ENCODE peak calls at places on chromosomes 12 and 14, in five cellular contexts. O is GM10248, D is H7, V is H9, L is T follicular helper cell. C is an unnamed sample.
A peak's percentile ranks its signal among the peaks of the same experiment; 100 is the strongest.

GRCh38 chr14:73242274-73242960 is 5.1 kb downstream of the PAPLN start:
- DNase-seq in O (no peak), D (peak; percentile 62), V (no peak), L (no peak), C (peak; percentile 32)

GRCh38 chr14:58121530-58122186 is 30.4 kb downstream of the ARMH4 start:
- DNase-seq in O (no peak), D (no peak), V (no peak), L (no peak), C (no peak)

GRCh38 chr14:94051115-94051514 is 25.0 kb downstream of the OTUB2 start:
- DNase-seq in O (no peak), D (no peak), V (peak; percentile 44), L (no peak), C (peak; percentile 26)

GRCh38 chr14:61864329-61864898 is 102.2 kb downstream of the SNAPC1 start:
- DNase-seq in O (no peak), D (peak; percentile 14), V (peak; percentile 32), L (no peak), C (no peak)

GRCh38 chr14:80906946-80907345 is 34.6 kb downstream of the CEP128 start:
- DNase-seq in O (no peak), D (no peak), V (no peak), L (no peak), C (no peak)

GRCh38 chr14:45249847-45250575 is 3.0 kb downstream of the MIS18BP1 start:
- DNase-seq in O (peak; percentile 33), D (no peak), V (no peak), L (no peak), C (no peak)

GRCh38 chr12:123634142-123634561 is 523 bp downstream of the GTF2H3 start:
- DNase-seq in O (no peak), D (no peak), V (no peak), L (no peak), C (no peak)

GRCh38 chr12:26940820-26941219 is 2.5 kb downstream of the FGFR1OP2 start:
- DNase-seq in O (peak; percentile 15), D (no peak), V (no peak), L (peak; percentile 8), C (no peak)

GRCh38 chr14:102171173-102172020 is 31.7 kb downstream of the WDR20 start:
- DNase-seq in O (no peak), D (no peak), V (no peak), L (no peak), C (no peak)

GRCh38 chr12:15592934-15593333 is 196.3 kb downstream of the EPS8 start:
- DNase-seq in O (no peak), D (no peak), V (no peak), L (no peak), C (no peak)

GRCh38 chr14:96754845-96755184 is 42.4 kb upstream of the VRK1 start:
- DNase-seq in O (no peak), D (peak; percentile 69), V (peak; percentile 63), L (no peak), C (no peak)

GRCh38 chr14:33992274-33993050 is 41.6 kb upstream of the EGLN3 start:
- DNase-seq in O (no peak), D (no peak), V (no peak), L (no peak), C (no peak)

GRCh38 chr12:7907009-7907408 is 29.0 kb downstream of the SLC2A3 start:
- DNase-seq in O (peak; percentile 21), D (peak; percentile 57), V (peak; percentile 80), L (no peak), C (no peak)

GRCh38 chr12:30694971-30695326 is 720 bp downstream of the IPO8 start:
- DNase-seq in O (peak; percentile 20), D (peak; percentile 50), V (peak; percentile 67), L (no peak), C (no peak)

GRCh38 chr12:25882266-25882665 is 76.2 kb upstream of the RASSF8 start:
- DNase-seq in O (no peak), D (no peak), V (no peak), L (no peak), C (no peak)